ENCODE peak calls at places on chromosomes 7 and 10, in five cellular contexts. X is SK-N-SH, B is mesothelial cell of epicardium, Z is suprapubic skin, C is neural progenitor cell. P is an unnamed sample.

GRCh38 chr10:13206546-13207443 is 27.4 kb downstream of the UCMA start:
- DNase-seq in X (peak; percentile 44), B (no peak), Z (no peak), C (peak; percentile 38), P (no peak)

GRCh38 chr7:82235710-82236109 is 207.9 kb downstream of the CACNA2D1 start:
- DNase-seq in X (no peak), B (no peak), Z (no peak), C (no peak), P (no peak)

GRCh38 chr10:132355754-132356153 is 23.8 kb downstream of the LRRC27 start:
- DNase-seq in X (no peak), B (no peak), Z (peak; percentile 65), C (no peak), P (no peak)

GRCh38 chr10:78570633-78571032 is 498.1 kb upstream of the ZMIZ1 start:
- DNase-seq in X (no peak), B (no peak), Z (no peak), C (no peak), P (no peak)

GRCh38 chr7:113796557-113796956 is 122.3 kb downstream of the PPP1R3A start:
- DNase-seq in X (no peak), B (no peak), Z (no peak), C (no peak), P (no peak)

GRCh38 chr10:131902211-131902610 is 1.4 kb downstream of the PPP2R2D start:
- DNase-seq in X (no peak), B (no peak), Z (peak; percentile 45), C (no peak), P (no peak)

GRCh38 chr7:103765891-103766290 is 223.6 kb downstream of the RELN start:
- DNase-seq in X (no peak), B (no peak), Z (no peak), C (peak; percentile 82), P (no peak)

GRCh38 chr7:47337531-47337930 is 244.4 kb downstream of the TNS3 start:
- DNase-seq in X (no peak), B (no peak), Z (peak; percentile 12), C (no peak), P (no peak)

GRCh38 chr7:131625817-131626372 is 69.5 kb upstream of the PODXL start:
- DNase-seq in X (peak; percentile 56), B (no peak), Z (no peak), C (peak; percentile 78), P (no peak)

GRCh38 chr10:51846856-51847506 is 147.6 kb upstream of the CSTF2T start:
- DNase-seq in X (no peak), B (no peak), Z (no peak), C (no peak), P (no peak)

GRCh38 chr7:31487476-31487875 is 26.4 kb upstream of the ITPRID1 start:
- DNase-seq in X (no peak), B (no peak), Z (no peak), C (no peak), P (no peak)

GRCh38 chr10:102801978-102802377 is 35.2 kb downstream of the CYP17A1 start:
- DNase-seq in X (no peak), B (no peak), Z (no peak), C (no peak), P (no peak)

GRCh38 chr10:26468691-26469090 is 30.6 kb downstream of the APBB1IP start:
- DNase-seq in X (no peak), B (no peak), Z (no peak), C (no peak), P (no peak)

GRCh38 chr7:80907141-80907601 is 11.7 kb downstream of the SEMA3C start:
- DNase-seq in X (peak; percentile 66), B (no peak), Z (no peak), C (no peak), P (no peak)

GRCh38 chr7:90605055-90605454 is 8.9 kb downstream of the CDK14 start:
- DNase-seq in X (peak; percentile 33), B (no peak), Z (no peak), C (peak; percentile 23), P (no peak)

GRCh38 chr7:90180649-90181048 is 26.4 kb downstream of the STEAP1 start:
- DNase-seq in X (no peak), B (no peak), Z (no peak), C (no peak), P (no peak)

GRCh38 chr10:126957111-126957510 is 51.9 kb downstream of the DOCK1 start:
- DNase-seq in X (no peak), B (no peak), Z (peak; percentile 41), C (no peak), P (no peak)

GRCh38 chr10:126956712-126957108 is 51.5 kb downstream of the DOCK1 start:
- DNase-seq in X (no peak), B (no peak), Z (peak; percentile 41), C (no peak), P (no peak)

GRCh38 chr10:126955934-126956711 is 50.9 kb downstream of the DOCK1 start:
- DNase-seq in X (no peak), B (no peak), Z (peak; percentile 80), C (no peak), P (no peak)

GRCh38 chr10:126959906-126960685 is 54.9 kb downstream of the DOCK1 start:
- DNase-seq in X (no peak), B (no peak), Z (peak; percentile 65), C (no peak), P (no peak)

GRCh38 chr10:126959431-126959830 is 54.2 kb downstream of the DOCK1 start:
- DNase-seq in X (no peak), B (no peak), Z (peak; percentile 40), C (no peak), P (no peak)
- TF ChIP-seq CTCF in X (no peak), B (no peak), Z (no peak), C (no peak), P (no peak)

GRCh38 chr10:98331888-98332287 is 63.9 kb upstream of the LOXL4 start:
- DNase-seq in X (no peak), B (no peak), Z (no peak), C (peak; percentile 52), P (no peak)
- TF ChIP-seq CTCF in X (peak; percentile 40), B (no peak), Z (no peak), C (peak; percentile 59), P (no peak)

DNA sequence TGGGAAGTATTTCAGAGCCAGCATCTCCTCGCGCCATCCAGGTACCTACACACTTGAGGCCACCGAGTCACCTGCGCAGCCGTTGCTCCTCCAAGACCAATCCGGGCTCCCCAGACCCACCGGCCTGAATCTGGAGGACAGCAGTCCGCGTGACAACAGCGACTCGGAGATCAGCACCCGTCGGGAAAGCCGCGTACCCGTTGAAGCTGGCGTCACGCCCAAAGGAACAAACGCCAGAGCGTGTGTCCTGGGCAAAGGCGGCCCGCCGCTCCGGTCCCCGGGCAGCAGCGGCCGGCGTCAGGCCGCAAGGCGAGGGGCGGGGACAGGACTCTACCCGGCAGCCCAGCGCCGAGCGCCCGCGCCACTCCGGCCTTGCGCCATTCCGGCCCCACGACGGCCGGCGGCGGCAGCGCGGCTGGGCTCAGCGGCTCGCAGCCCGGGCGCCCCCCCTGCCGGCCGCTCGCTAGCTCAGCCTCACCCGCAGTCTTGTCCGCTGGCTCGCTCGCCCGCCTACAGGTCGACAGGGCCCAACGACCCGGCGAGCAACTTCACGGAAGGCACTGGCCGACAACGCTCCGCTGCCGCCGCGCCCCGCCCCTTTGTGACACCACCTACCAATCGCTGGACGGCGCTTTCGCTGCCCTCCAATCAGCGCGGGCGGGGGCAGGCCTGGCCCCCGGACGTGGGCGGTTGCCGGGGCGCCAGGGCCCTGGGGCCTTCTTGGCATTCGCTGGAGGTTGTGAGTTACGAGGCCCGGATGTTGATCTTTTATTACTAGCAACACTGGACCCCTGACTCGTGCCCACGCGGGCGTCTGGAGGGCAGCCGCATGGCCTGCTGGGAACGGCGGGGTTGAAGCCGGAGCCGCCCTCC is at the start of gene ZFAND4:
- DNase-seq in X (peak; percentile 99), B (peak; percentile 83), Z (peak; percentile 99), C (peak; percentile 99), P (peak; percentile 97)
- TF ChIP-seq CTCF in X (peak; percentile 52), B (peak; percentile 44), Z (peak; percentile 42), C (peak; percentile 63), P (peak; percentile 79)

DNA sequence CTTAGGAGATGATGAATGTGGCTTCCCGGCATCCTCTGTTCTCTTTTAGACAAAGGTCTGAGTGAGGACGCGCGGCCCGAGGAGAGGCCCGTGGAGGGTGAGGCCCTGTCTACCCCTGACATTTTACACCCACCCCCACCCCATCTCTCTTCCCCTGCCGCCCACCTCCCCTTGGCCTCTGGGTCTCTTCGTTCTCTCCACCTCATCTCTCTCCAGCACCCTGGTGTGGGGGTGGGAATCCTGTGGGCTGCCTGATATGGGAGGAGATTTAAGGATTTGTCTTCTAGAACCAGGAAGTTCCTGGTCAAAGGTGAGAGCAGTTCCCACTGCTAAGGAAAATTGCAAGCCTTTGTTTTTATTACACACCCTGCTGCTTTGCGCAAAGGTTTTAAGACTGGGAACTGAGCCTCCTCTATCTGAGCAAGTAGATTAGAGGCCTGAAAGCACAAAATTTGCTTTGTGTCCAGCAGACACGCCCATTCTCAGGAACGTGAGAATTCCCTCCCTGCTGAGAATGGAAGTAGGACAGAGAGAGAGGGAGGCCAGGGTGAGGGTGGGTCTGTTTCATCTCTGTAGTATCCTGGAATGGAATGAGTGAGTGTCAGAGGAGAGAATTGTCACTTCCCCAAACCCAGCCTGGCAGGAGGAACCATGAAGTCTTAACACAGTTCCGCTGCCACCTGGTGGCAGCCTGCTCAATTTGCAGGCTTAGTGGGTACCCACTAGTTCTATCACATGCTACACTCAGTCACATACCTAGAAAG is 91.2 kb downstream of the GTF2IRD1 start:
- DNase-seq in X (peak; percentile 77), B (no peak), Z (no peak), C (peak; percentile 82), P (no peak)
- TF ChIP-seq CTCF in X (peak; percentile 62), B (peak; percentile 24), Z (no peak), C (peak; percentile 67), P (peak; percentile 79)